ENCODE peak calls at places on chromosomes 5 and 9, in seven cellular contexts. J is PC-3, N is GM23338, D is hepatocyte, I is neural progenitor cell, A is HCT116, L is SK-N-SH. R is an unnamed sample.

GRCh38 chr9:129712595-129713524 is 40.0 kb downstream of the PTGES start:
- DNase-seq in J (peak), N (no peak), D (peak), I (peak), A (no peak), L (no peak), R (no peak)

GRCh38 chr9:78261403-78262001 is 25.6 kb downstream of the CEP78 start:
- DNase-seq in J (peak), N (peak), D (peak), I (no peak), A (peak), L (peak), R (peak)

GRCh38 chr9:29773676-29774075 is 2200.4 kb upstream of the C9orf72 start:
- DNase-seq in J (no peak), N (no peak), D (no peak), I (no peak), A (no peak), L (no peak), R (peak)

GRCh38 chr5:125326114-125326513 is 579.7 kb upstream of the ZNF608 start:
- DNase-seq in J (peak), N (no peak), D (peak), I (no peak), A (no peak), L (peak), R (no peak)

GRCh38 chr5:17378346-17378984 is 119.6 kb upstream of the TAF11L2 start:
- DNase-seq in J (peak), N (no peak), D (peak), I (no peak), A (no peak), L (no peak), R (no peak)

GRCh38 chr5:93956006-93956405 is 214.6 kb upstream of the POU5F2 start:
- DNase-seq in J (no peak), N (no peak), D (no peak), I (no peak), A (no peak), L (no peak), R (no peak)

GRCh38 chr5:92309336-92309991 is 926.3 kb upstream of the ARRDC3 start:
- DNase-seq in J (peak), N (peak), D (peak), I (peak), A (peak), L (peak), R (peak)

GRCh38 chr5:32562841-32563240 is 22.5 kb upstream of the SUB1 start:
- DNase-seq in J (no peak), N (no peak), D (no peak), I (peak), A (no peak), L (no peak), R (no peak)

GRCh38 chr5:172437445-172438303 is 16.7 kb downstream of the SH3PXD2B start:
- DNase-seq in J (peak), N (no peak), D (peak), I (no peak), A (peak), L (peak), R (no peak)

GRCh38 chr5:28542968-28543367 is 1504.6 kb upstream of the CDH9 start:
- DNase-seq in J (peak), N (no peak), D (no peak), I (no peak), A (no peak), L (no peak), R (no peak)

GRCh38 chr9:96719538-96720315 is 58.2 kb downstream of the ZNF510 start:
- DNase-seq in J (peak), N (peak), D (no peak), I (no peak), A (no peak), L (peak), R (no peak)

GRCh38 chr5:136511046-136511445 is 145.7 kb upstream of the TRPC7 start:
- DNase-seq in J (no peak), N (no peak), D (no peak), I (no peak), A (no peak), L (no peak), R (no peak)

GRCh38 chr5:136506131-136506530 is 140.8 kb upstream of the TRPC7 start:
- DNase-seq in J (no peak), N (peak), D (no peak), I (no peak), A (no peak), L (no peak), R (no peak)

GRCh38 chr5:136510481-136510880 is 145.1 kb upstream of the TRPC7 start:
- DNase-seq in J (no peak), N (no peak), D (no peak), I (no peak), A (no peak), L (no peak), R (no peak)
- H3K4me3 ChIP-seq in J (no peak), N (no peak), D (no peak), I (no peak), A (no peak), L (no peak), R (no peak)

GRCh38 chr9:88990721-88991065 is 575 bp upstream of the S1PR3 start:
- DNase-seq in J (no peak), N (peak), D (peak), I (peak), A (no peak), L (no peak), R (peak)

GRCh38 chr9:88988796-88989641 is 2.2 kb upstream of the S1PR3 start:
- DNase-seq in J (no peak), N (no peak), D (no peak), I (no peak), A (no peak), L (no peak), R (peak)

GRCh38 chr9:88991066-88992030 is at the start of gene S1PR3:
- DNase-seq in J (peak), N (peak), D (peak), I (peak), A (no peak), L (peak), R (peak)

GRCh38 chr9:88987646-88988045 is 3.6 kb upstream of the S1PR3 start:
- DNase-seq in J (no peak), N (no peak), D (no peak), I (no peak), A (no peak), L (no peak), R (no peak)

GRCh38 chr9:88989961-88990570 is 1.2 kb upstream of the S1PR3 start:
- DNase-seq in J (no peak), N (peak), D (no peak), I (peak), A (no peak), L (no peak), R (no peak)
- TF ChIP-seq CTCF in J (no peak), N (no peak), D (no peak), I (no peak), A (no peak), L (no peak), R (no peak)

DNA sequence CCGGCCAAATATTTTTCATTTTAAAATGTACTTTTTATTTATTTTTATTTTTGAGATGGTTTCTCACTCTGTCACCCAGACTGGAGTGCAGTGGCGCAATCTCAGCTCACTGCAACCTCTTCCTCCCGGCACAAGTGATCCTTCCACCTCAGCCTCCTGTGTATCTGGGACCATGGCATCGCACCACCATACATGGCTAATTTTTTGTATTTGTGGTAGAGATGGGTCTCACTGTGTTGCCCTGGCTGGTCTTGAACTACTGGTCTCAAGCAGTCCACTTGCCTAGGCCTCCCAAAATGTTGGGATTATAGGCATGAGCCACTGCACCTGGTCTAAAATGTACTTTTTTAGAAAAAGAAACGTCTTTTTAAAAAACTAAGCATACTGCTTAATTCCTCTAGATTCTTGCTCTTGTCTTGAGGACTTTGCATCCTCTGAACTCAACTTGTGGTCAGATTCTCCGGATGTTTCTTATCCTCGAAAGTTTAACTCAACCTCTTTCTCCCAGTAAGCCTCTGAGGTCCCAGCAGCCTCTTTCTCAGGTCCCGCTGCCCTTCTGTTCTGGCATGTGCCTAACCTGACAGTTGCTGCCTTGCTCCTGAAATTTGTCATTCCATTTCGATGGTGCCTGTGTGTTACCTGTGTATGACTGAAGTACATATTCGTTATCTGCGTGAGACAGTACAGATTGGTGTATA is 63.0 kb downstream of the TRIO start:
- DNase-seq in J (no peak), N (no peak), D (no peak), I (no peak), A (no peak), L (no peak), R (no peak)
- TF ChIP-seq EZH2phosphoT487 in J (no peak), N (no peak), D (no peak), I (no peak), A (no peak), L (no peak), R (no peak)

GRCh38 chr5:79209505-79209904 is 26.4 kb upstream of the JMY start:
- DNase-seq in J (no peak), N (no peak), D (no peak), I (no peak), A (no peak), L (no peak), R (no peak)
- H3K4me3 ChIP-seq in J (no peak), N (no peak), D (no peak), I (no peak), A (no peak), L (no peak), R (no peak)

DNA sequence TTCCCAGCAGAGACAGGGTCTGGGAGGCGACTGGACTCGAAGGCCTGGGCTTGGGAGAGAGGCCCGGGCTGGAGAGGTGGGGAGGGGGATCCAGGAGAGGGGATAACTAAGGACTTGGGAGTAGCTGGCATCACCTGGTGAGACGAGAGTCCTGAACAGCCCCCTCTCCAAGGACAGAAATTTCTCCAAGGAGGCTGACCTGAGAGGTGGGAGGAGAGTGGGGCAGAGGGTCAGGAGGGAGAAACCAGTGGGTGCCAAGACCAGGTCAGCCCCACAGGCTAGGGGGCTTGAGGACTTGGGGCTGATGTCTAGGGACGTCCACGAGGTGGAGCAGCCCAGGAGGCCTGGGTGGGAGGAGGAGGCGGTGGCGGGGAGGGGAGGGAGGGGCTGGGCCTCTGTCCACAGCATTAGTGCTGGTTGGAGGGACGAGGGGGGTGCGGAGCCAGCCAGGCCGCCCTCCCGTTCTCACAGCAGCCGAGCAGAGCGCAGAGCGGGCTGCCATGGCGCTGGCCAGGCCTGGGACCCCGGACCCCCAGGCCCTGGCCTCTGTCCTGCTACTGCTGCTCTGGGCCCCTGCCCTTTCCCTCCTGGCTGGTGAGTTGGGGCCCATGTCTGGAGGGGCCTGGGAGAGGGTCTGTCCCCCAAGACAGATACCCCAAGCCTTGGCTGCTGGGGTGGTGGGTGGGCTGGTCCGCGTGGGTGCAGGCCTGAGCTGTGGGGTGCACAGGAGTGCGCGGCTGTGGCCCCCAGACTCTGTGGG is at the start of gene CRB2:
- DNase-seq in J (no peak), N (peak), D (peak), I (peak), A (no peak), L (peak), R (no peak)
- TF ChIP-seq CTCF in J (no peak), N (peak), D (peak), I (peak), A (no peak), L (no peak), R (no peak)

DNA sequence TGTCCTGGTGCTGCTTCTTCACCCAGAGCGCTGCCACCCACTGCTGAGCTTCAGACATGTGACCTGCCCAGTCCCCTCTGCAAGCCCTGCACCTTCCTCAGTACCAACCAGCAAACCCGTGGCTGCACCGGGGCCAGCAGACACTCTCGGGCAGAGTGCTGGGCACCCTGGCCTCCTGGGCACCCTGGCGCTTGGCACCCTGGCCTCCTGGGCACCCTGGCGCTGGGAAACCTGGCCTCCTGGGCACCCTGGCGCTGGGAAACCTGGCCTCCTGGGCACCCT is 31.7 kb upstream of the SLC12A7 start:
- DNase-seq in J (no peak), N (no peak), D (no peak), I (no peak), A (no peak), L (no peak), R (no peak)
- TF ChIP-seq EZH2phosphoT487 in J (no peak), N (no peak), D (no peak), I (no peak), A (no peak), L (no peak), R (no peak)

DNA sequence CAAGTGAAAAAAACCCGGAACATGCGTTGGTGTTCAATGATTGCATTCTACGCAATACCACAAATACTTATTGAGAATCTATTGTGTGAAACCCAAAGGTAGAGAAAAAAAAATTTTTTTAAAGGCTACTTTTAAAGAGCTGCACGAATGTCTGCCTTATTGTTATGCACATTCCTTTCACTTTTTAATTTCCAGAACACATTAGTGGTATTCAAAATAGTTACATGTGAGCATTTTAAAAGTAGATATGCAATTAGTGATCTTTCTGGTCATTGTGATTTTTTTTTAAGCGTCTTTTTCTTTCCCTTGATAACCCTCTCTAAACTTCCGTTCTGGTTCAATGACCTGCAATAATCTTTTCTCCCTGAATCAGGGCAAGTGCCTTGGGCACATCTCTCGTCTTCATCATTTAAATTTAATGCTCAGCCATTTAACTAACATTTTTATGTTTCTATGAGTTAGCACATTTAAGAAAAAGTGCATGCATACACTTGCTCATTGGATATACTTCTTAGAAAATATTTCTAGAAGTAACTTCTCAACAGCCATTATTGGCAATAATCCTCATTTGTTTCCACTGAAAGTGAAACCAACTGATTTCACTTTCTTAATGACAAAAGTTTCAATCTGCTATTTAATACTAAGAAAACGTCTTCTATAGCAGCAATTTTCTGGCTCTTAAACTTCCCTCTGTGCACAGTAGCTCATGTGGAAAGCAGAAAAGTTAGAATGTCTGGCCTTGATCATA is 80.3 kb downstream of the CDH6 start:
- DNase-seq in J (no peak), N (no peak), D (no peak), I (no peak), A (no peak), L (no peak), R (no peak)
- H3K4me3 ChIP-seq in J (peak), N (no peak), D (no peak), I (no peak), A (no peak), L (no peak), R (no peak)

GRCh38 chr5:30908356-30908755 is 285.1 kb upstream of the CDH6 start:
- DNase-seq in J (no peak), N (no peak), D (no peak), I (peak), A (no peak), L (no peak), R (no peak)
- TF ChIP-seq CTCF in J (no peak), N (no peak), D (no peak), I (no peak), A (no peak), L (no peak), R (no peak)

R was measured in OCI-LY7.